ENCODE peak calls at places on chromosomes 4 and X, in four cellular contexts. I is GM13977, V is endothelial cell, G is RWPE1. W is an unnamed sample.

GRCh38 chr4:14918336-14918735 is 83.9 kb upstream of the CPEB2 start:
- DNase-seq in I (no peak), V (no peak), G (no peak), W (no peak)

GRCh38 chrX:154409222-154409871 is at the start of gene DNASE1L1:
- DNase-seq in I (peak), V (peak), G (peak), W (peak)

GRCh38 chr4:134628074-134628473 is 426.5 kb upstream of the PABPC4L start:
- DNase-seq in I (no peak), V (no peak), G (no peak), W (no peak)

GRCh38 chr4:128782076-128782715 is 27.3 kb upstream of the JADE1 start:
- DNase-seq in I (peak), V (no peak), G (no peak), W (peak)

GRCh38 chrX:45850775-45851433 is 650.2 kb upstream of the DIPK2B start:
- DNase-seq in I (peak), V (peak), G (no peak), W (peak)

GRCh38 chr4:118767109-118767508 is 68.8 kb downstream of the SEC24D start:
- DNase-seq in I (no peak), V (no peak), G (no peak), W (no peak)

GRCh38 chr4:62118558-62118957 is 918.4 kb downstream of the ADGRL3 start:
- DNase-seq in I (no peak), V (no peak), G (no peak), W (no peak)

GRCh38 chr4:101954975-101955678 is 164.6 kb downstream of the BANK1 start:
- DNase-seq in I (no peak), V (no peak), G (no peak), W (no peak)

GRCh38 chrX:129769467-129770154 is 10.1 kb upstream of the SASH3 start:
- DNase-seq in I (peak), V (no peak), G (no peak), W (peak)

GRCh38 chrX:33204889-33205288 is 6.5 kb downstream of the DMD start:
- DNase-seq in I (no peak), V (no peak), G (no peak), W (no peak)

GRCh38 chrX:7090506-7091095 is 56.9 kb upstream of the STS start:
- DNase-seq in I (no peak), V (no peak), G (no peak), W (no peak)

GRCh38 chrX:47645530-47645929 is 4.8 kb downstream of the ELK1 start:
- DNase-seq in I (no peak), V (no peak), G (no peak), W (no peak)

GRCh38 chrX:3679669-3680068 is 33.8 kb downstream of the PRKX start:
- DNase-seq in I (no peak), V (no peak), G (no peak), W (no peak)

GRCh38 chr4:113732923-113733527 is 28.5 kb downstream of the CAMK2D start:
- DNase-seq in I (no peak), V (no peak), G (no peak), W (no peak)

DNA sequence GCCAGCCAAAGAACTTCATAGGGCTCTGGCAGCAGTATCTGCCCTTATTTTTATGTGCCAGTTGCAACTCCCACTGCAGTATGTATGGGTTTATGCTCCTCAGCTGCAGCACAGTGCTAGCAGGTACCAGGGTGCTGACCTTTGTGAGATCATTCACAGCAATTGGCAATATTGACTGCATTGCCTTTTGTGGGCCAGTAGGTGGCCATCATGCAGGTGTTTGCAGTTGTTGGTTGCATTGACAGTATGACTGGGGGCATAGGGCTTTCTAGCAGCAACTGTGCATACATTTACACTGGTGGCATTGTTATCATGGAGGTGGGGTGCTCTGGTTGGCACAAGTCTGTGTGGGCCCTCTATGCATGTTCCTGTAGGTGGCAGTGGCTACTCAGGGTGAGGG is 42.5 kb downstream of the FAAH2 start:
- DNase-seq in I (no peak), V (no peak), G (no peak), W (no peak)
- TF ChIP-seq CTCF in I (no peak), V (peak), G (no peak), W (no peak)

GRCh38 chr4:140152015-140152703 is 1.8 kb downstream of the MAML3 start:
- DNase-seq in I (peak), V (peak), G (peak), W (peak)
- TF ChIP-seq CTCF in I (no peak), V (no peak), G (no peak), W (no peak)

GRCh38 chrX:152845618-152846240 is 14.9 kb downstream of the NSDHL start:
- DNase-seq in I (no peak), V (no peak), G (no peak), W (no peak)
- TF ChIP-seq CTCF in I (no peak), V (no peak), G (no peak), W (no peak)

GRCh38 chrX:80223922-80224579 is 196.2 kb upstream of the TENT5D start:
- DNase-seq in I (no peak), V (no peak), G (no peak), W (no peak)
- TF ChIP-seq CTCF in I (no peak), V (no peak), G (no peak), W (no peak)

GRCh38 chr4:159902648-159903047 is 799.8 kb downstream of the RAPGEF2 start:
- DNase-seq in I (no peak), V (no peak), G (no peak), W (no peak)

GRCh38 chr4:159900562-159900961 is 797.7 kb downstream of the RAPGEF2 start:
- DNase-seq in I (no peak), V (no peak), G (no peak), W (no peak)

GRCh38 chr4:159904906-159905305 is 802.0 kb downstream of the RAPGEF2 start:
- DNase-seq in I (no peak), V (no peak), G (no peak), W (no peak)

GRCh38 chr4:159899596-159899995 is 796.7 kb downstream of the RAPGEF2 start:
- DNase-seq in I (no peak), V (no peak), G (no peak), W (no peak)
- TF ChIP-seq CTCF in I (no peak), V (no peak), G (no peak), W (no peak)

GRCh38 chr4:180947421-180947820 is 1295.8 kb upstream of the TENM3 start:
- DNase-seq in I (no peak), V (no peak), G (peak), W (no peak)
- TF ChIP-seq CTCF in I (no peak), V (no peak), G (peak), W (no peak)

GRCh38 chr4:56112377-56112776 is 163.6 kb downstream of the CEP135 start:
- DNase-seq in I (no peak), V (no peak), G (no peak), W (no peak)
- TF ChIP-seq CTCF in I (no peak), V (peak), G (no peak), W (no peak)

GRCh38 chr4:126411047-126411446 is 1096.3 kb downstream of the FAT4 start:
- DNase-seq in I (no peak), V (no peak), G (no peak), W (no peak)

GRCh38 chr4:126404549-126404948 is 1089.8 kb downstream of the FAT4 start:
- DNase-seq in I (no peak), V (no peak), G (peak), W (no peak)

DNA sequence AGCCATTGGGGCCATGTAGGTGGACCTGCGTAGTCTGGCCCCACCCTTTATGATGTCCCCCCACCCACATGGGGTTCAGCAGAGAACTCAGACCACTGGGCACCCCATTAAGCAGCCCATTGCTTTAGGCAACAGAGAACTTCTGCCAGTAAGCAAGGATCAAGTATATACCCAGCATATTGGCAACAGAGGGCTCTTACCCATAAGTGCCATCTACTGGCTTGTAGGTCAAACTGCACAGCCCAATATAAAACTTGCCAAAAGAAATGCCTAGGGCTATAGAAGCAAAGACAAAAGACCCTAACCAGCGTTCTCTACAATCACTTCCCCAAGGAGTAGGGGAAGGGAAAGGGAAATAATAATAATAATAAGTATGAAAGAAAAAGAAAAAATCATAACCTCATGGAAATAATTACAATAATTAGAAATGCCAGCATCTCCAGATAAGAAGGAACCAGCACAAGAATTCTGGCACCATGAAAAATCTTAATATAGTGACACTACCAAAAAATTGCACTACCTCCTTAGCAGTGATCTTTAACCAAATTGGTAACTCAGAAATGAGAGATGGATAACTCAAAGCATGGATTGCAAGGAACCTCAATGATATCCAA is 1090.7 kb downstream of the FAT4 start:
- DNase-seq in I (peak), V (no peak), G (no peak), W (no peak)
- TF ChIP-seq CTCF in I (peak), V (peak), G (no peak), W (peak)

GRCh38 chr4:156113138-156113537 is 159.5 kb upstream of the CTSO start:
- DNase-seq in I (peak), V (no peak), G (no peak), W (peak)
- TF ChIP-seq CTCF in I (peak), V (no peak), G (peak), W (no peak)

W was measured in GM13976.